ENCODE peak calls at places on chromosomes 11 and 22, in ten cellular contexts. G is GM10248, F is gastrocnemius medialis, A is HFFc6, T is fibroblast of pulmonary artery, L is endothelial cell, R is epithelial cell of proximal tubule, B is RWPE1, H is WERI-Rb-1, Q is AG04450. N is an unnamed sample.

GRCh38 chr22:50738649-50739227 is 734 bp downstream of the ACR start:
- DNase-seq in G (no peak), F (peak; percentile 6), T (no peak), A (no peak), H (no peak), L (peak; percentile 8), R (no peak), B (no peak), Q (no peak), N (no peak)

GRCh38 chr22:46297151-46297819 is 615 bp downstream of the GTSE1 start:
- DNase-seq in B (peak; percentile 17), G (no peak), R (no peak), F (no peak), H (peak; percentile 17), A (peak; percentile 51), Q (no peak), L (peak; percentile 35), T (peak; percentile 21), N (peak; percentile 38)

GRCh38 chr11:117745346-117745745 is 51.7 kb downstream of the DSCAML1 start:
- DNase-seq in A (no peak), H (peak; percentile 73), L (no peak), G (no peak), B (no peak), T (no peak), F (no peak), Q (no peak), R (no peak), N (no peak)

GRCh38 chr11:129779342-129779741 is 36.3 kb upstream of the TMEM45B start:
- DNase-seq in G (no peak), Q (no peak), H (no peak), F (no peak), A (no peak), B (no peak), L (no peak), R (no peak), T (no peak), N (no peak)

GRCh38 chr11:65489706-65490310 is 9.0 kb upstream of the MALAT1 start:
- DNase-seq in H (no peak), B (no peak), T (peak; percentile 60), F (peak; percentile 54), R (no peak), G (no peak), Q (no peak), A (peak; percentile 39), L (no peak), N (no peak)

GRCh38 chr11:123578778-123579481 is 75.5 kb downstream of the SCN3B start:
- DNase-seq in G (no peak), Q (no peak), R (no peak), H (peak; percentile 79), B (no peak), T (no peak), A (no peak), L (no peak), F (no peak), N (no peak)

GRCh38 chr11:72446929-72447753 is 12.8 kb upstream of the CLPB start:
- DNase-seq in A (peak; percentile 78), Q (peak; percentile 24), T (peak; percentile 80), H (no peak), L (peak; percentile 24), R (no peak), G (peak; percentile 60), F (no peak), B (peak; percentile 79), N (peak; percentile 69)

GRCh38 chr22:45885941-45886395 is 91.0 kb downstream of the WNT7B start:
- DNase-seq in L (no peak), A (no peak), Q (no peak), F (peak; percentile 9), B (no peak), T (no peak), R (no peak), H (peak; percentile 4), G (no peak), N (no peak)

DNA sequence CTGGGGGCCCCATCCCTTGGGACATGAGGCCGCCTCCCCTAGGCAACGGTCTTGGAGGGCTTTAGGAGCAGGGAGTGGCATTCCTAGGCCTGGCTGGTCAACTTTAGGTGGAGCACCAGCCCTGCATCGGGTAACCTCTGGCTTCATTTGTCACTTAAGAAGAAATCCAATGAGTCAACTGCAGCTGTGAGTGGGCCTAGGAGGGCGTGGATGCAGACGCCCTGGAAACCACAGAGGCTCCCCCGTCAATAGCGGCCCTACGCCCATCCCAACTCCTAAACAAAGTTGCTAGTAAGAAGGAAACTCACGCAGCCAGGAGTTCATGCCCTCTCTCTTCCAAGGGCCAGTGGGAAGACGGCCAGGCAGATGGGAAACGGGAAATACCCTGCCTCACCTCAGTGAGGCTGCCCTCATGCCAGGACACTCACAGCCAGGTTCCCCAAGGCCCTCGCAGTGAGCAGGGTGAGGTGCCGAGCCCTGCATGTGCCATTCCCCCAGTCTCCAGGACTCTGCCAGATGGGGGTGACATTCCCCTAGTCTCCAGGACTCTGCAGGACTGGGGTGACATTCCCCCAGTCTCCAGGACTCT is 20.8 kb downstream of the BID start:
- DNase-seq in F (no peak), T (no peak), B (no peak), A (no peak), L (no peak), Q (no peak), G (peak; percentile 15), H (no peak), R (no peak), N (no peak)
- TF ChIP-seq CTCF in F (no peak), T (no peak), B (no peak), A (no peak), L (no peak), Q (no peak), G (no peak), H (no peak), R (no peak), N (no peak)

DNA sequence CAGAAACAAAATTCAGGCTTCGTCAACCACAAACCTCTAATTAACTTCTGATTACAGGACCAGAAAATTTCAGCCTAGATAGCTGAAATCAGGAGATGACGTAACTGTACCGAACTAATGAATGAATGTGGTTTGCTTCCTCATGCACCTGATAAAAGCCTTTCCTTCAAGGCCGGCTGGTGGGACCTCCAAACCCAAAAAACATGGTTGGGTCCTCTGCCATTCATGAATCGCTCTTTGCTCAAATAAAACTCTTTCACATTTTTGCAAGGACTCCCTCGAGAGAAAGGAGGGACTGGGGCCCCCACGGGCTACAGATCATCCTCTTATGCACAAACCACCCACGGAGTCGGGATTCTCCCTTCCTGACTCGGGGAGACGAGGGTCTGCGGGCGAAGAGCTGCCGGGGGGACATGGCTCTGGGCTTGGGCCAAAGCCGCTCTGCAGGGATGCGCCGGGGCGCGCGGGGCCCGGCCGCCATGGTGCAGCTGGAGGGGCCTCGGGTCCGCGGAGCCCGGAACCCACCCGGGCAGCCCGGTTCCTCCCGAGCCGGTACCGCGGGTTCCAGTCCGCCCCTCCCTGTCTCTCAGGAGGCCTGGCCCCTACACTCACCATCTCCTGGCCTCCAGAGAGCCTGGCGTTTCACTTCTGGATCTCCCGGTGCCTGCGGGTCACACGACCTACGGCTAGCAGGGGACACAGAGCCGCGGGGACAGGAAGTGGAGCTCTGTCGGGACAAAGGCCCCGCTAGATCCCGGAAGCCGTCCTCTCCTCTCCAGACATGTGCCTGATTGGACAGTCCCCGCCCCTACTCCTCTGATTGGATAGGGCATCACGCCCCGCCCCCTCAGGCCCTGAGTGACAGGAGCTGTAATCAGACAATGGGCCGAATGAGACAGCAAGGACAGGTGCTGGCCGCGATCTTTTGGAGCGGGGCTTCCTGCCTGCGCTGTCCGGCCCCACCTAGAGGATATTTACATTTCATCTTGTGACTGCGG is at the start of gene ZNF195:
- DNase-seq in G (peak; percentile 99), L (peak; percentile 97), H (peak; percentile 99), R (peak; percentile 46), Q (peak; percentile 72), B (peak; percentile 99), A (peak; percentile 94), F (peak; percentile 99), T (peak; percentile 89), N (peak; percentile 97)
- TF ChIP-seq CTCF in G (no peak), L (no peak), H (no peak), R (no peak), Q (no peak), B (no peak), A (no peak), F (peak; percentile 9), T (no peak), N (no peak)

GRCh38 chr11:45210846-45211245 is 64.4 kb downstream of the PRDM11 start:
- DNase-seq in L (no peak), B (no peak), Q (no peak), G (no peak), R (no peak), F (no peak), T (no peak), A (no peak), H (no peak), N (no peak)

GRCh38 chr11:45211732-45212131 is 65.3 kb downstream of the PRDM11 start:
- DNase-seq in B (no peak), T (no peak), R (no peak), L (no peak), H (no peak), A (peak; percentile 2), Q (no peak), G (no peak), F (no peak), N (no peak)

GRCh38 chr11:45213717-45214116 is 67.3 kb downstream of the PRDM11 start:
- DNase-seq in B (no peak), T (no peak), L (no peak), H (no peak), A (no peak), G (no peak), R (no peak), Q (no peak), F (no peak), N (no peak)

GRCh38 chr11:45213316-45213665 is 66.9 kb downstream of the PRDM11 start:
- DNase-seq in R (no peak), F (no peak), Q (no peak), B (no peak), H (no peak), T (no peak), G (no peak), A (no peak), L (no peak), N (no peak)

GRCh38 chr11:45212566-45213315 is 66.3 kb downstream of the PRDM11 start:
- DNase-seq in G (no peak), B (no peak), R (no peak), F (no peak), H (peak; percentile 45), T (no peak), L (peak; percentile 46), Q (no peak), A (no peak), N (no peak)
- TF ChIP-seq CTCF in G (no peak), B (no peak), R (no peak), F (no peak), H (peak; percentile 83), T (no peak), L (peak; percentile 43), Q (peak; percentile 16), A (no peak), N (no peak)

DNA sequence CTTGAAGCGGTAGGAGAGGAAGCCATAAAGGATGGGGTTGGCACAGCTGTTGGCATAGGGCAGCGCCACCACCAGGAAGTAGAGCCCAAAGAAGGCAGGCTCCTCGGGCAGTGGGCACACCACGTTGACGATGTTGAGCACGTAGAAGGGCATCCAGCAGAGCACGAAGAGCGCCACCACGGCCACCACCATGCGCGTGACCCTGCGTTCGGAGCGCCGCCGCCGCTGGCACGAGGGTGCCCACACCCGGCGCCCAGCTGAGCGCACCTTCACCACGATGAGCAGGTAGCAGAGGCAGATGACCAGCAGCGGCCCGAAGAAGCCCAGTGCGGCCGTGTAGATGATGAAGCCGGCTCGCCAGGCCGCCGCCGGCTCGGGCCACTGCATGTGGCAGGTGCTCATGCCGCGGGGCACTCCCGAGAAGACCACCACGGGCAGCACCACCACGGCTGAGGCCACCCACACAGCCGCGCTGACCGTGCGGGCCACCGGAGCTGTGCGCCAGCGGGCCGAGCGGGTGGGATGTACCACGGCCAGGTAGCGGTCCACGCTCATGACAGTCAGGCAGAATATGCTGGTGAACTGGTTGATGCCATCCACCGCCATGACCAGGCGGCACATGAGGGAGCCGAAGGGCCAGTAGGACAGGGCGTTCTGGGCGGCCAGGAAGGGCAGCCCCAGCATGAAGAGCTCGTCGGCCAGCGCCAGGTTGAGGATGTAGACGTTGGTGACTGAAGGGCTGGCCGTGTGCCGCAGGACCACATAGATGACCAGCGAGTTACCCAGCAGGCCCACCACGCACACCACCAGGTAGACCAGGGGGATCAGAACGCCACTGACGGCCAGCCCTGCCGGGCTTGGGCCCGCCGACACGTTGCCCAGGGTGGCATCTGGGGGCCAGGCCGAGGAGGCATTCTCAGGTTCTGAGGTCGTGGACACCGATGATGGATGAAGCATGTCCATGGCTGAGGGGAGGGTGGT is 5.1 kb downstream of the SSTR3 start:
- DNase-seq in B (no peak), F (no peak), L (no peak), H (no peak), G (no peak), A (no peak), R (no peak), Q (no peak), T (no peak), N (no peak)
- TF ChIP-seq CTCF in B (no peak), F (no peak), L (no peak), H (no peak), G (no peak), A (no peak), R (no peak), Q (no peak), T (no peak), N (no peak)